ENCODE peak calls at places on chromosomes 5 and 9, in eight cellular contexts. B is prostate gland; M is heart right ventricle; I is gastrocnemius medialis; Q is neural progenitor cell; J is transverse colon; R is GM12878; C is CD8-positive, alpha-beta T cell. S is an unnamed sample.
A peak's percentile ranks its signal among the peaks of the same experiment; 100 is the strongest.

GRCh38 chr9:72315510-72316287 is 49.3 kb downstream of the ZFAND5 start:
- DNase-seq in R (no peak), B (peak; percentile 86), I (peak; percentile 90), M (no peak), J (peak; percentile 50), C (no peak), Q (peak; percentile 82), S (peak; percentile 60)

GRCh38 chr5:96626956-96627355 is 35.2 kb upstream of the CAST start:
- DNase-seq in I (no peak), Q (no peak), J (no peak), C (no peak), M (no peak), B (no peak), R (no peak), S (no peak)

GRCh38 chr5:61290815-61291214 is 41.2 kb upstream of the ZSWIM6 start:
- DNase-seq in I (no peak), R (no peak), J (peak; percentile 72), B (peak; percentile 50), M (no peak), Q (no peak), C (no peak), S (peak; percentile 82)

GRCh38 chr9:31259824-31260223 is 1124.6 kb upstream of the ACO1 start:
- DNase-seq in I (no peak), M (no peak), J (no peak), B (no peak), C (no peak), Q (peak; percentile 32), R (no peak), S (no peak)

GRCh38 chr5:103918668-103919367 is 356.2 kb upstream of the NUDT12 start:
- DNase-seq in I (no peak), M (no peak), R (peak; percentile 3), J (no peak), B (no peak), C (no peak), Q (peak; percentile 68), S (no peak)

GRCh38 chr9:127904888-127905728 is 5.7 kb upstream of the ST6GALNAC6 start:
- DNase-seq in M (no peak), Q (no peak), R (no peak), I (no peak), J (peak; percentile 80), C (peak; percentile 77), B (no peak), S (no peak)

GRCh38 chr9:130867556-130867955 is 29.1 kb downstream of the QRFP start:
- DNase-seq in R (no peak), J (no peak), M (no peak), B (no peak), I (no peak), C (no peak), Q (no peak), S (no peak)

GRCh38 chr5:124665035-124665434 is 81.4 kb downstream of the ZNF608 start:
- DNase-seq in R (no peak), M (no peak), I (no peak), J (no peak), Q (no peak), C (no peak), B (no peak), S (no peak)

GRCh38 chr5:90518666-90519065 is 10.7 kb downstream of the LYSMD3 start:
- DNase-seq in B (no peak), J (no peak), Q (no peak), C (no peak), R (no peak), M (no peak), I (no peak), S (no peak)

GRCh38 chr5:122259995-122260394 is 52.0 kb upstream of the SNCAIP start:
- DNase-seq in M (no peak), Q (no peak), B (no peak), I (no peak), C (no peak), J (no peak), R (no peak), S (no peak)

GRCh38 chr9:14366071-14366470 is 52.1 kb upstream of the NFIB start:
- DNase-seq in R (no peak), B (no peak), M (peak; percentile 48), J (no peak), C (no peak), I (no peak), Q (no peak), S (no peak)

GRCh38 chr5:96537386-96537785 is 104.3 kb upstream of the PCSK1 start:
- DNase-seq in Q (no peak), I (no peak), B (no peak), C (no peak), M (no peak), J (no peak), R (no peak), S (no peak)

GRCh38 chr5:156230887-156231286 is 96.1 kb upstream of the SGCD start:
- DNase-seq in C (no peak), R (no peak), M (no peak), Q (no peak), I (no peak), J (no peak), B (no peak), S (no peak)

GRCh38 chr9:88989961-88990570 is 1.2 kb upstream of the S1PR3 start:
- DNase-seq in B (no peak), I (no peak), R (no peak), M (no peak), Q (peak; percentile 73), J (no peak), C (no peak), S (no peak)
- TF ChIP-seq CTCF in B (no peak), I (no peak), R (no peak), M (no peak), Q (no peak), J (no peak), C (no peak), S (no peak)

GRCh38 chr5:126878085-126878484 is 101.1 kb downstream of the LMNB1 start:
- DNase-seq in C (no peak), J (no peak), B (no peak), M (no peak), R (no peak), I (no peak), Q (no peak), S (no peak)

GRCh38 chr5:126872558-126873349 is 95.8 kb downstream of the LMNB1 start:
- DNase-seq in I (no peak), R (no peak), B (no peak), Q (no peak), C (no peak), M (no peak), J (no peak), S (no peak)

GRCh38 chr5:126877011-126877410 is 100.1 kb downstream of the LMNB1 start:
- DNase-seq in M (no peak), J (no peak), B (no peak), C (no peak), Q (no peak), R (no peak), I (no peak), S (no peak)

GRCh38 chr5:126877569-126877968 is 100.6 kb downstream of the LMNB1 start:
- DNase-seq in B (no peak), J (no peak), Q (no peak), M (no peak), R (no peak), I (no peak), C (no peak), S (no peak)

DNA sequence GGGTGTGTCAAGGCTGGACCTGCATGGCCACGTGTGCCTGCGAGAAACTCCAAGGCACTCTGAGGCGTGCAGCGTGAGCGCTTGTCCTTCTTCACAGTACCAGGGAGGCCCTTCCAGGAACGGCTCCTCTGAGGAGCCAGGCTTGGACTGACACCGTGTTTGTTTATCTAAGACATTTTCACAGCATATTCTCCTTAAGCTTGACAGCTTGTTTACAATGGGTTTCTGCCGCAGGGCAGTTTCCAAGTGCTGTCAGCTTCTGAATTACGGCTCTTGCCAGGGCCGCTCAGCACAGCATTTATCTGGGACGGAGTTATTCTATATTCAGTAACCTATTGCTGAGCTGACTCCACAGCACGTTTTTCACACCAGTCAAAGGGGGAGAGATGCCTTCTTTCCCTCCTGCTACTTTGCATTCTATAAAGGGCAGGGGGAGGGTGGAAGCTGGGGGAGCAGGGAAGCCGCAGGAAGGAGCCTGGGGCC is 98.4 kb downstream of the LMNB1 start:
- DNase-seq in Q (no peak), M (no peak), J (no peak), I (no peak), C (no peak), R (no peak), B (no peak), S (no peak)
- H3K27ac ChIP-seq in Q (no peak overlapping the region), M (no peak overlapping the region), J (no peak overlapping the region), I (no peak overlapping the region), C (no peak overlapping the region), R (no peak overlapping the region), B (no peak overlapping the region), S (no peak overlapping the region)

GRCh38 chr9:133472277-133472645 is 6.6 kb downstream of the SLC2A6 start:
- DNase-seq in J (no peak), R (no peak), M (no peak), I (no peak), Q (no peak), C (no peak), B (no peak), S (no peak)

GRCh38 chr9:133468777-133469455 is 9.1 kb downstream of the CACFD1 start:
- DNase-seq in B (no peak), R (no peak), I (no peak), J (no peak), M (no peak), Q (no peak), C (no peak), S (no peak)

GRCh38 chr9:133471551-133472276 is 7.2 kb downstream of the SLC2A6 start:
- DNase-seq in B (no peak), C (no peak), Q (no peak), R (no peak), M (no peak), J (peak; percentile 55), I (no peak), S (no peak)

GRCh38 chr9:133470988-133471387 is 7.9 kb downstream of the SLC2A6 start:
- DNase-seq in C (no peak), I (no peak), J (no peak), R (no peak), M (no peak), B (no peak), Q (no peak), S (no peak)

DNA sequence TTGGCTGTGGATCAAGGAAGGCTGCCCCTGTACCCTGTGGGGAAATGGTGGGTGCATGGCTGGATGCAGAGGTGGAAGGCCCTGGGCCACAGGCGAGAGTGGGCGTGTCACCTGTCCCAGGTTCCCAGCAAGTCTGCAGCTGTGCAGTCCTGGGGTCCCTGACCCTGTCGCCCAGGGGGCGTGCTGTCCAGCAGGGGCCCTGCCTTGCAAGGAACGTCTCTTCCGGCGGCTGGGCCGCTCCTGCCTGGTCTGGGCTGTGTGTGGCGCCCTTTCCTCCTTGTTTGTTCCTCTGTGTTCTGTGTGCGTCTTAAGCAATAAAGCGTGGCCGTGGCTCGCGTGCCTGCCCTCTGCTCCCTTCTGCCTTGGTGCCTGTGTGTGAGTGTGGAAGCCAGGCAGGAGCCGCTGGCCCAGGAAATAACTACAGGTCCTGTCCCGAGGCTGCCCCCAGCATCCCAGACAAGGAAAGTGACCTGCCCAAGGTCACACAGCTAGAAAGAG is 8.4 kb downstream of the SLC2A6 start:
- DNase-seq in M (no peak), R (no peak), J (no peak), C (no peak), Q (no peak), B (no peak), I (no peak), S (no peak)
- TF ChIP-seq CTCF in M (no peak), R (no peak), J (no peak), C (no peak), Q (no peak), B (no peak), I (no peak), S (no peak)

DNA sequence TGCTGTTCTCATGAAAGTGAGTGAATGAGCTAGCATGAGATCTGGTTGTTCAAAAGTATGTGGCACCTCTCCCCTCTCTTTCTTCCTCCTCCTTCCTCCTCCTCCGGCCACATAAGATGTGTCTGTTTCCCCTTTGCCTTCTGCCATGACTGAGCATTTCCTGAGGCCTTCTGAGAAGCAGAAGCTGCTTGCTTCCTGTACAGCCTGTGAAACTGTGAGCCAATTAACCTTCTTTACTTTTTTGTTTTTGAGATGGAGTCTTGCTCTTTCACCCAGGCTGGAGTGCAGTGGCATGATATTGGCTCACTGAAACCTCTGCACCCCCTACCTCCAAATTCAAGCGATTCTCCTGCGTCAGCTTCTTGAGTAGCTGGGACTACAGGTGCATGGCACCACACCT is 6.1 kb downstream of the S100Z start:
- DNase-seq in I (no peak), C (no peak), B (no peak), M (no peak), R (no peak), J (no peak), Q (no peak), S (no peak)
- H3K27ac ChIP-seq in I (no peak overlapping the region), C (no peak overlapping the region), B (no peak overlapping the region), M (no peak overlapping the region), R (no peak overlapping the region), J (no peak overlapping the region), Q (no peak overlapping the region), S (peak overlapping the region; percentile 32)